ENCODE peak calls at places on chromosomes 5 and 9, in nine cellular contexts. W is CD8-positive, alpha-beta T cell; N is CD8-positive, alpha-beta memory T cell; I is neural progenitor cell; R is HCT116; B is pancreas; V is mesenchymal stem cell; E is CD4-positive, alpha-beta memory T cell; P is effector memory CD4-positive, alpha-beta T cell. O is an unnamed sample.

GRCh38 chr5:109688647-109688998 is 1.1 kb upstream of the MAN2A1 start:
- DNase-seq in W (no peak), N (no peak), I (peak; percentile 51), R (peak; percentile 48), B (no peak), V (no peak), E (no peak), P (no peak), O (no peak)

GRCh38 chr9:120619751-120620655 is 40.0 kb upstream of the CDK5RAP2 start:
- DNase-seq in W (peak; percentile 8), N (peak; percentile 65), I (peak; percentile 74), R (peak; percentile 47), B (peak; percentile 44), V (peak; percentile 72), E (peak; percentile 53), P (no peak), O (no peak)

GRCh38 chr9:73683862-73684591 is 532.4 kb downstream of the ANXA1 start:
- DNase-seq in W (no peak), N (no peak), I (peak; percentile 74), R (peak; percentile 19), B (no peak), V (peak; percentile 60), E (no peak), P (no peak), O (no peak)

GRCh38 chr5:160118349-160119141 is 705 bp downstream of the PWWP2A start:
- DNase-seq in W (peak; percentile 12), N (peak; percentile 66), I (no peak), R (no peak), B (peak; percentile 36), V (peak; percentile 61), E (peak; percentile 58), P (peak; percentile 41), O (peak; percentile 79)

GRCh38 chr5:75616961-75617660 is 5.9 kb downstream of the ANKDD1B start:
- DNase-seq in W (no peak), N (no peak), I (peak; percentile 15), R (no peak), B (no peak), V (peak; percentile 46), E (no peak), P (no peak), O (no peak)

GRCh38 chr5:177091232-177091631 is 4.5 kb downstream of the FGFR4 start:
- DNase-seq in W (no peak), N (no peak), I (no peak), R (no peak), B (no peak), V (no peak), E (no peak), P (no peak), O (no peak)

GRCh38 chr5:106097308-106097707 is 1573.4 kb downstream of the EFNA5 start:
- DNase-seq in W (no peak), N (no peak), I (no peak), R (no peak), B (no peak), V (no peak), E (no peak), P (no peak), O (no peak)

GRCh38 chr9:14314424-14314928 is 535 bp upstream of the NFIB start:
- DNase-seq in W (no peak), N (no peak), I (peak; percentile 39), R (peak; percentile 19), B (peak; percentile 80), V (peak; percentile 64), E (no peak), P (no peak), O (peak; percentile 78)

GRCh38 chr9:19162956-19163355 is 35.7 kb upstream of the PLIN2 start:
- DNase-seq in W (no peak), N (no peak), I (no peak), R (no peak), B (no peak), V (peak; percentile 50), E (no peak), P (no peak), O (no peak)

GRCh38 chr9:84758817-84759216 is 89.3 kb downstream of the NTRK2 start:
- DNase-seq in W (no peak), N (no peak), I (no peak), R (no peak), B (no peak), V (no peak), E (no peak), P (no peak), O (no peak)
- H3K27ac ChIP-seq in W (no peak overlapping the region), N (no peak overlapping the region), I (no peak overlapping the region), R (no peak overlapping the region), B (peak overlapping the region; percentile 25), V (no peak overlapping the region), E (no peak overlapping the region), P (no peak overlapping the region), O (no peak overlapping the region)

DNA sequence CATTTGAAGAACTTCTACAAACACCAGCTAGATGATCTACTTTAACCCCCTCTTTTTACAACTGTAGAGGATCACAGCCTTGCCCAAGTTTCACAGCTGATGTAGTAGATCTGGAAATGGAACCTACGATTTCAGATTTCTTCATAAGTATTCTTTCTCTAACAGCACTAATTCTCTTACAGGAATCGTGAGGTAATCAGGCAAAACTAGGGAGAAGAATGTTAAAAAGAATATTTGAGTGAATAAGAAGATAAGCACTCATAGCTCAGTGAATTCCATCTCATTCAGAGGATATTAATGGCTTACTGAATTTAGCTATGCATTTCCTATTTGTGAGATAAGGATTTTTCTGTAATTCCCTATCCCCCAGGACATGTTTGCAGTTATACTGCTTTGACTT is 42.1 kb downstream of the NADK2 start:
- DNase-seq in W (no peak), N (no peak), I (no peak), R (no peak), B (no peak), V (no peak), E (no peak), P (no peak), O (no peak)
- H3K36me3 ChIP-seq in W (peaks cover 15% of the 10 kb centered on the region), N (peaks cover 17% of the 10 kb centered on the region), I (peaks cover 5% of the 10 kb centered on the region), R (peaks cover 4% of the 10 kb centered on the region), B (peaks cover 56% of the 10 kb centered on the region), V (peaks cover 72% of the 10 kb centered on the region), E (peaks cover 25% of the 10 kb centered on the region), P (peaks cover 18% of the 10 kb centered on the region), O (peaks cover 76% of the 10 kb centered on the region)

GRCh38 chr5:88677502-88677901 is 205.5 kb downstream of the MEF2C start:
- DNase-seq in W (no peak), N (no peak), I (no peak), R (no peak), B (no peak), V (no peak), E (no peak), P (no peak), O (no peak)

GRCh38 chr5:88674262-88675158 is 208.5 kb downstream of the MEF2C start:
- DNase-seq in W (no peak), N (no peak), I (peak; percentile 60), R (no peak), B (no peak), V (no peak), E (no peak), P (no peak), O (no peak)

GRCh38 chr5:88675159-88675757 is 207.7 kb downstream of the MEF2C start:
- DNase-seq in W (no peak), N (no peak), I (no peak), R (no peak), B (no peak), V (no peak), E (no peak), P (no peak), O (no peak)

GRCh38 chr5:88676637-88677481 is 206.1 kb downstream of the MEF2C start:
- DNase-seq in W (no peak), N (no peak), I (no peak), R (no peak), B (no peak), V (no peak), E (no peak), P (no peak), O (no peak)

DNA sequence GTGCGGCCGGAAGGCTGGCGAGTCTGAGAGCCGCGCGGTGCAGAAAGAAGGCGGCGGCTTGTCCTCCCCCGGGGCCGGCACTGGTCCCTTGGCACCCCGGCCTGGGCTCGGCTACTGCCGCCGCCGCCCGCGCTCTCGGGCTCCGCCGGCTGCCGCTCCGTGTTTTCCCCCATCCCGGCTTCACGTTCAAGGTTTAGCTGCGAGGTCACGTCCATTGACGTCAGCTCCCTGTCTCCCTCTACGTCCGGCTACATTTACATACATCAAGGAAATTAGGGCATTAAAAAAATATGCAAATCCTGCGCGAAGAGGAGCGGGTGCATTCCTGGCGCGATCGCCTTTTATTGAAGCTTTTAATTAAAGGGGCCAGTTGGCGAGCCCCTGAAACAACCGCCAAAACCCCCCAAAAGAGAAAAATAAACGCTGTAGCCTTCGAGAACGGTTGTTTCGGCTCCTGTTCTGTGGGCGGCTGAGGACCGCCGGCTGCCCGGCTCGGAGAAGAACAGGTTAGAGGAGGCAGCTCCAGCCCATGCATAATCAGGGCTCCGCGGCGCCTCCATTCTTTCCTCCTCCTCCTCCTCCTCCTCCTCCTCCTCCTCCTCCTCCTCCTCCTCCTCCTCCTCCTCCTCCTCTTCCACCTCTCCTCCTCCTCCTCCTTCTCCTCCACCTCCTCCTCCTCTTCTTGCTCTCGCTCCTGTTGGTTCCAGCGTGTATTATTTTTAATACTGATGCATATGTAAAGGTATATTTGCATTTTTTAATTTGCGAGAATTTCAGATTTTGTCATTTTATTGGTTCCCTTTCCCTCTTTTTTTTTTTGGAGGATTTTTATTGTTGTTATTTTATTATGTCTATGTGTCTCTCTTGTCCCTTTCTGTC is 207.0 kb downstream of the MEF2C start:
- DNase-seq in W (no peak), N (no peak), I (peak; percentile 53), R (peak; percentile 34), B (no peak), V (peak; percentile 56), E (no peak), P (no peak), O (no peak)
- H3K4me3 ChIP-seq in W (peak overlapping the region; percentile 34), N (peak overlapping the region; percentile 34), I (peak overlapping the region; percentile 16), R (peak overlapping the region; percentile 50), B (peak overlapping the region; percentile 46), V (peak overlapping the region; percentile 72), E (no peak overlapping the region), P (no peak overlapping the region), O (peak overlapping the region; percentile 11)

GRCh38 chr5:150642991-150643710 is 2.7 kb downstream of the SYNPO start:
- DNase-seq in W (no peak), N (no peak), I (peak; percentile 1), R (no peak), B (no peak), V (peak; percentile 63), E (no peak), P (no peak), O (peak; percentile 13)

GRCh38 chr5:150644496-150644895 is 4.0 kb downstream of the SYNPO start:
- DNase-seq in W (no peak), N (no peak), I (no peak), R (no peak), B (peak; percentile 68), V (peak; percentile 45), E (no peak), P (no peak), O (peak; percentile 50)

GRCh38 chr5:150642567-150642927 is 2.1 kb downstream of the SYNPO start:
- DNase-seq in W (no peak), N (no peak), I (peak; percentile 12), R (peak; percentile 38), B (peak; percentile 63), V (peak; percentile 88), E (no peak), P (no peak), O (peak; percentile 72)

GRCh38 chr5:150645070-150645700 is 4.7 kb downstream of the SYNPO start:
- DNase-seq in W (no peak), N (no peak), I (peak; percentile 86), R (no peak), B (no peak), V (peak; percentile 87), E (no peak), P (no peak), O (peak; percentile 75)

DNA sequence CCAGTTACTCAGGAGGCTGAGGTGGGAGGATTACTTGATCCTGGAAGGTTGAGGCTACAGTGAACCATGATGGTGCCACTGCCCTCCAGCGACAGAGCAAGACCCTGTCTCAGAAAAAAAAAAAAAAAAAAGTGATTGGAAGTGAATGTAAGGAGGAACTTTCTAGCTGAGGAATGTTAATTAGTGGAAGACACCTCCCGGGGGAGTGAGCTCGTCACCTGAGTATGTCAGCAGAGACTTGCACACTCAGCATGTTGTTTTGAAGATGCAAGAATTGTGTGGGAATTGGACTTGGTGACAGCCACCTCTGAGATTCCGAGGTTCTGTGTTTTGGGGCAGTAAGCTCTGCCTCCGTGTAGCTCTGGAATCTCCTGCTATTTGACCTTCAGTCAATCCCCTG is 3.6 kb downstream of the SYNPO start:
- DNase-seq in W (no peak), N (no peak), I (peak; percentile 41), R (no peak), B (no peak), V (no peak), E (no peak), P (no peak), O (peak; percentile 2)
- H3K27ac ChIP-seq in W (no peak overlapping the region), N (no peak overlapping the region), I (no peak overlapping the region), R (no peak overlapping the region), B (peak overlapping the region; percentile 39), V (no peak overlapping the region), E (no peak overlapping the region), P (no peak overlapping the region), O (no peak overlapping the region)

O was measured in right lobe of liver.